ENCODE peak calls at places on chromosomes 5 and 9, in four cellular contexts. I is IMR-90, Z is H1, U is H9. G is an unnamed sample.

GRCh38 chr9:97563458-97564135 is 62.1 kb downstream of the TMOD1 start:
- DNase-seq in I (no peak), Z (peak; percentile 27), U (peak; percentile 12), G (no peak)

GRCh38 chr5:33343661-33344327 is 97.0 kb upstream of the TARS1 start:
- DNase-seq in Z (no peak), I (peak; percentile 88), U (no peak), G (no peak)

GRCh38 chr5:159912033-159912800 is 4.1 kb upstream of the ADRA1B start:
- DNase-seq in U (no peak), Z (no peak), I (peak; percentile 65), G (peak; percentile 61)

GRCh38 chr5:139655727-139656271 is 7.7 kb downstream of the CXXC5 start:
- DNase-seq in Z (no peak), U (no peak), I (peak; percentile 69), G (no peak)

GRCh38 chr9:135246248-135247173 is 159.0 kb downstream of the OLFM1 start:
- DNase-seq in Z (no peak), U (no peak), I (no peak), G (no peak)

GRCh38 chr9:101915479-101915878 is 177.0 kb upstream of the GRIN3A start:
- DNase-seq in I (no peak), Z (no peak), U (no peak), G (no peak)

GRCh38 chr9:35464056-35465025 is 25.6 kb upstream of the RUSC2 start:
- DNase-seq in Z (no peak), I (peak; percentile 26), U (no peak), G (no peak)

GRCh38 chr9:3136999-3137675 is 293.2 kb upstream of the PUM3 start:
- DNase-seq in U (no peak), Z (no peak), I (no peak), G (no peak)

GRCh38 chr5:80128129-80128528 is 93.0 kb downstream of the THBS4 start:
- DNase-seq in I (no peak), Z (no peak), U (peak; percentile 56), G (peak; percentile 86)

GRCh38 chr9:128144239-128145181 is 4.7 kb upstream of the LCN2 start:
- DNase-seq in U (no peak), I (no peak), Z (no peak), G (no peak)

GRCh38 chr9:126758916-126759576 is 45.8 kb upstream of the ZBTB43 start:
- DNase-seq in I (no peak), U (no peak), Z (no peak), G (no peak)

DNA sequence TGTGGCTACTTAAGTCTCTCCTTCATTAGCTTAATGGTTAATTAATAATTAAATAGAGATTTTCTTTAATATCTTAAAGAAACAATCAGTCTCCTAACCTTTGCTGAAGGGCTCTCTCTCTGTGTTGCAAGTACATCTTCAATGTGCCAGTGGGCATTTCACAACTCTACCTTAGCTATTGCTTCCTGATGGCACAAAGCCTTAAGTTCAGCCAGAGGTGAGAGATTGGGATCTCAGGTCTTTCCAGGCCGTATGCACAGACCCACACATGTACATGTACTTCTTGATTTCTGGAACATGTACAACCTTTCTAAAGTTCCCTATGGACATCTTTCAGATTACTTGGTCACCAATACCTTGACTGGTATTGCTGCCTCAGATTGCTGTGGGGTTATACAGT is 8.9 kb upstream of the ITGA1 start:
- DNase-seq in U (no peak), Z (no peak), I (no peak), G (no peak)
- H4K5ac ChIP-seq in U (no peak overlapping the region), Z (no peak overlapping the region), I (no peak overlapping the region), G (no peak overlapping the region)

DNA sequence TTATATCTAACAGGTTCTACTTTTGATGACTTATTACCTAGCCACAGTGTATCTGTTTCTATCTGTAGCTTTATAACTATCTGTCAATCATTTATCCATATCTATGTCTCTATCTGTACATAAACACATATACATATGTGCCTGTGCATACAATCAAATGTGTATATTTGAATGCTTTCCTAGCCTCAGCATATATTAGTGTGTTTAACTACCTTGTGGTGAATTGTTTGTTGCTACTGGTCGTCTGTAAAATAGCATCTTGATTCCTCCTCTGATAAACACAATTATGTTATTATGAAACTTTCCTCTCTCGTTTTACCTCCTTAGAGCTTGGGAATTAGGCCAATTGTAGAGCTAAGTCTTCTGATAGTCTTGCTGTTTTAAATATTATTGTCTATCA is 44.4 kb downstream of the PARP8 start:
- DNase-seq in U (no peak), Z (no peak), I (no peak), G (no peak)
- H2BK15ac ChIP-seq in U (no peak overlapping the region), Z (no peak overlapping the region), I (no peak overlapping the region), G (no peak overlapping the region)

GRCh38 chr5:172796306-172796705 is 25.3 kb upstream of the DUSP1 start:
- DNase-seq in Z (no peak), U (no peak), I (no peak), G (no peak)
- H4K5ac ChIP-seq in Z (no peak overlapping the region), U (no peak overlapping the region), I (no peak overlapping the region), G (no peak overlapping the region)

GRCh38 chr5:1131191-1131621 is 19.3 kb upstream of the SLC12A7 start:
- DNase-seq in I (no peak), Z (no peak), U (no peak), G (no peak)
- H2BK15ac ChIP-seq in I (no peak overlapping the region), Z (no peak overlapping the region), U (no peak overlapping the region), G (no peak overlapping the region)

GRCh38 chr5:116517557-116517956 is 57.1 kb downstream of the SEMA6A start:
- DNase-seq in I (no peak), U (no peak), Z (no peak), G (no peak)
- H4K5ac ChIP-seq in I (no peak overlapping the region), U (no peak overlapping the region), Z (no peak overlapping the region), G (no peak overlapping the region)

GRCh38 chr5:158436271-158437065 is 577.5 kb upstream of the CLINT1 start:
- DNase-seq in I (no peak), Z (no peak), U (no peak), G (no peak)
- H2BK15ac ChIP-seq in I (no peak overlapping the region), Z (no peak overlapping the region), U (no peak overlapping the region), G (no peak overlapping the region)

GRCh38 chr9:108748776-108749175 is 107.0 kb downstream of the ACTL7B start:
- DNase-seq in U (no peak), Z (no peak), I (no peak), G (no peak)
- H4K5ac ChIP-seq in U (no peak overlapping the region), Z (no peak overlapping the region), I (no peak overlapping the region), G (no peak overlapping the region)

GRCh38 chr5:37247036-37247435 is 2.1 kb downstream of the CPLANE1 start:
- DNase-seq in U (no peak), I (no peak), Z (no peak), G (no peak)

GRCh38 chr5:37248970-37249819 is at the start of gene CPLANE1:
- DNase-seq in Z (peak; percentile 88), I (peak; percentile 74), U (peak; percentile 84), G (peak; percentile 87)

GRCh38 chr5:37249820-37250175 is 622 bp upstream of the CPLANE1 start:
- DNase-seq in Z (no peak), I (no peak), U (no peak), G (no peak)

GRCh38 chr5:37247496-37247895 is 1.7 kb downstream of the CPLANE1 start:
- DNase-seq in I (no peak), Z (no peak), U (no peak), G (no peak)

GRCh38 chr5:37248387-37248969 is 698 bp downstream of the CPLANE1 start:
- DNase-seq in I (peak; percentile 4), U (no peak), Z (no peak), G (peak; percentile 29)
- H2BK15ac ChIP-seq in I (no peak overlapping the region), U (no peak overlapping the region), Z (no peak overlapping the region), G (no peak overlapping the region)

GRCh38 chr9:130944510-130945058 is 5.5 kb upstream of the FIBCD1 start:
- DNase-seq in U (no peak), I (no peak), Z (no peak), G (no peak)
- H4K5ac ChIP-seq in U (no peak overlapping the region), I (no peak overlapping the region), Z (no peak overlapping the region), G (no peak overlapping the region)

DNA sequence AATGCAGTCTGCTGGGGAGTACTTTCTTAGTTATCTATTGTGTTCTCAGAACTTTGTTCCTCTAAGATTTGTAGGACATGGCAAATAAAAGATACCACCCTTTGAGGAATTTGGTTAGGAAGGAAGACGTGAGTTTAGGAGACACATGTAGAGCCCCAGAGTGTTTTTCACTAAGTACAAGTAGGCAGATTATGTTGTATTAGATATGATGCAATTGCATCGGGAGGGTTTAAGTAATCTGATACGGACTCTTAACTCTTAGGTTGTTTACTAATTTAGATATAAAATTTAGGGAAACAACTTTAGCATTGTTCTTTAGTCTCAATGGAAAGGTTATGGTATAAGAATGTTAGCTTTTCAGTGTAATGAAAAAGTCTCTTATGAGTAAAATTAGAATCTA is 84.4 kb downstream of the TRIO start:
- DNase-seq in I (no peak), U (no peak), Z (no peak), G (no peak)
- H2BK15ac ChIP-seq in I (no peak overlapping the region), U (no peak overlapping the region), Z (no peak overlapping the region), G (no peak overlapping the region)

G was measured in mesendoderm.